ENCODE peak calls at places on chromosome 13, in ten cellular contexts. One of them, this sample, is unnamed.

GRCh38 chr13:76773695-76774094 is 112.5 kb downstream of the KCTD12 start:
- DNase-seq in transverse colon: no peak
- DNase-seq in heart left ventricle: no peak
- DNase-seq in lower leg skin: no peak
- DNase-seq in suprapubic skin: no peak
- DNase-seq in IMR-90: no peak
- DNase-seq in upper lobe of left lung: no peak
- DNase-seq in HCT116: no peak
- DNase-seq in esophagus squamous epithelium: no peak
- DNase-seq in right lobe of liver: no peak
- DNase-seq in this sample: no peak

GRCh38 chr13:32695602-32696250 is 109.5 kb downstream of the PDS5B start:
- DNase-seq in transverse colon: no peak
- DNase-seq in heart left ventricle: no peak
- DNase-seq in lower leg skin: no peak
- DNase-seq in suprapubic skin: no peak
- DNase-seq in IMR-90: peak
- DNase-seq in upper lobe of left lung: no peak
- DNase-seq in HCT116: no peak
- DNase-seq in esophagus squamous epithelium: no peak
- DNase-seq in right lobe of liver: no peak
- DNase-seq in this sample: no peak

GRCh38 chr13:74930402-74931165 is 551.4 kb downstream of the TBC1D4 start:
- DNase-seq in transverse colon: no peak
- DNase-seq in heart left ventricle: no peak
- DNase-seq in lower leg skin: peak
- DNase-seq in suprapubic skin: no peak
- DNase-seq in IMR-90: peak
- DNase-seq in upper lobe of left lung: no peak
- DNase-seq in HCT116: no peak
- DNase-seq in esophagus squamous epithelium: no peak
- DNase-seq in right lobe of liver: no peak
- DNase-seq in this sample: no peak

GRCh38 chr13:96072392-96072791 is 17.5 kb upstream of the HS6ST3 start:
- DNase-seq in transverse colon: no peak
- DNase-seq in heart left ventricle: no peak
- DNase-seq in lower leg skin: no peak
- DNase-seq in suprapubic skin: no peak
- DNase-seq in IMR-90: no peak
- DNase-seq in upper lobe of left lung: no peak
- DNase-seq in HCT116: no peak
- DNase-seq in esophagus squamous epithelium: no peak
- DNase-seq in right lobe of liver: no peak
- DNase-seq in this sample: no peak

GRCh38 chr13:85816413-85816812 is 17.2 kb upstream of the SLITRK6 start:
- DNase-seq in transverse colon: no peak
- DNase-seq in heart left ventricle: no peak
- DNase-seq in lower leg skin: no peak
- DNase-seq in suprapubic skin: no peak
- DNase-seq in IMR-90: no peak
- DNase-seq in upper lobe of left lung: no peak
- DNase-seq in HCT116: no peak
- DNase-seq in esophagus squamous epithelium: no peak
- DNase-seq in right lobe of liver: no peak
- DNase-seq in this sample: no peak

GRCh38 chr13:78430166-78430791 is 173.1 kb downstream of the POU4F1 start:
- DNase-seq in transverse colon: no peak
- DNase-seq in heart left ventricle: no peak
- DNase-seq in lower leg skin: no peak
- DNase-seq in suprapubic skin: no peak
- DNase-seq in IMR-90: no peak
- DNase-seq in upper lobe of left lung: no peak
- DNase-seq in HCT116: no peak
- DNase-seq in esophagus squamous epithelium: no peak
- DNase-seq in right lobe of liver: no peak
- DNase-seq in this sample: no peak

GRCh38 chr13:47679391-47679790 is 321.7 kb downstream of the SUCLA2 start:
- DNase-seq in transverse colon: no peak
- DNase-seq in heart left ventricle: no peak
- DNase-seq in lower leg skin: no peak
- DNase-seq in suprapubic skin: no peak
- DNase-seq in IMR-90: peak
- DNase-seq in upper lobe of left lung: no peak
- DNase-seq in HCT116: no peak
- DNase-seq in esophagus squamous epithelium: no peak
- DNase-seq in right lobe of liver: no peak
- DNase-seq in this sample: no peak

GRCh38 chr13:36344886-36345437 is 1.2 kb downstream of the SPART start:
- DNase-seq in transverse colon: no peak
- DNase-seq in heart left ventricle: no peak
- DNase-seq in lower leg skin: no peak
- DNase-seq in suprapubic skin: no peak
- DNase-seq in IMR-90: no peak
- DNase-seq in upper lobe of left lung: no peak
- DNase-seq in HCT116: no peak
- DNase-seq in esophagus squamous epithelium: no peak
- DNase-seq in right lobe of liver: no peak
- DNase-seq in this sample: peak

GRCh38 chr13:55661505-55661904 is 1479.2 kb upstream of the PRR20A start:
- DNase-seq in transverse colon: no peak
- DNase-seq in heart left ventricle: no peak
- DNase-seq in lower leg skin: no peak
- DNase-seq in suprapubic skin: no peak
- DNase-seq in IMR-90: no peak
- DNase-seq in upper lobe of left lung: no peak
- DNase-seq in HCT116: no peak
- DNase-seq in esophagus squamous epithelium: no peak
- DNase-seq in right lobe of liver: no peak
- DNase-seq in this sample: no peak
- H3K4me3 ChIP-seq in transverse colon: no peak
- H3K4me3 ChIP-seq in heart left ventricle: no peak
- H3K4me3 ChIP-seq in lower leg skin: no peak
- H3K4me3 ChIP-seq in suprapubic skin: no peak
- H3K4me3 ChIP-seq in IMR-90: no peak
- H3K4me3 ChIP-seq in upper lobe of left lung: no peak
- H3K4me3 ChIP-seq in HCT116: no peak
- H3K4me3 ChIP-seq in esophagus squamous epithelium: no peak
- H3K4me3 ChIP-seq in right lobe of liver: no peak
- H3K4me3 ChIP-seq in this sample: no peak

GRCh38 chr13:20702530-20702929 is 969 bp upstream of the IL17D start:
- DNase-seq in transverse colon: no peak
- DNase-seq in heart left ventricle: no peak
- DNase-seq in lower leg skin: no peak
- DNase-seq in suprapubic skin: no peak
- DNase-seq in IMR-90: peak
- DNase-seq in upper lobe of left lung: no peak
- DNase-seq in HCT116: no peak
- DNase-seq in esophagus squamous epithelium: no peak
- DNase-seq in right lobe of liver: no peak
- DNase-seq in this sample: no peak

GRCh38 chr13:20704459-20705069 is 1.1 kb downstream of the IL17D start:
- DNase-seq in transverse colon: no peak
- DNase-seq in heart left ventricle: no peak
- DNase-seq in lower leg skin: no peak
- DNase-seq in suprapubic skin: no peak
- DNase-seq in IMR-90: no peak
- DNase-seq in upper lobe of left lung: no peak
- DNase-seq in HCT116: no peak
- DNase-seq in esophagus squamous epithelium: no peak
- DNase-seq in right lobe of liver: no peak
- DNase-seq in this sample: no peak

GRCh38 chr13:20702945-20703784 is at the start of gene IL17D:
- DNase-seq in transverse colon: peak
- DNase-seq in heart left ventricle: no peak
- DNase-seq in lower leg skin: no peak
- DNase-seq in suprapubic skin: no peak
- DNase-seq in IMR-90: no peak
- DNase-seq in upper lobe of left lung: no peak
- DNase-seq in HCT116: no peak
- DNase-seq in esophagus squamous epithelium: no peak
- DNase-seq in right lobe of liver: no peak
- DNase-seq in this sample: no peak

GRCh38 chr13:20706661-20707060 is 3.2 kb downstream of the IL17D start:
- DNase-seq in transverse colon: no peak
- DNase-seq in heart left ventricle: no peak
- DNase-seq in lower leg skin: no peak
- DNase-seq in suprapubic skin: no peak
- DNase-seq in IMR-90: no peak
- DNase-seq in upper lobe of left lung: no peak
- DNase-seq in HCT116: no peak
- DNase-seq in esophagus squamous epithelium: no peak
- DNase-seq in right lobe of liver: no peak
- DNase-seq in this sample: no peak

DNA sequence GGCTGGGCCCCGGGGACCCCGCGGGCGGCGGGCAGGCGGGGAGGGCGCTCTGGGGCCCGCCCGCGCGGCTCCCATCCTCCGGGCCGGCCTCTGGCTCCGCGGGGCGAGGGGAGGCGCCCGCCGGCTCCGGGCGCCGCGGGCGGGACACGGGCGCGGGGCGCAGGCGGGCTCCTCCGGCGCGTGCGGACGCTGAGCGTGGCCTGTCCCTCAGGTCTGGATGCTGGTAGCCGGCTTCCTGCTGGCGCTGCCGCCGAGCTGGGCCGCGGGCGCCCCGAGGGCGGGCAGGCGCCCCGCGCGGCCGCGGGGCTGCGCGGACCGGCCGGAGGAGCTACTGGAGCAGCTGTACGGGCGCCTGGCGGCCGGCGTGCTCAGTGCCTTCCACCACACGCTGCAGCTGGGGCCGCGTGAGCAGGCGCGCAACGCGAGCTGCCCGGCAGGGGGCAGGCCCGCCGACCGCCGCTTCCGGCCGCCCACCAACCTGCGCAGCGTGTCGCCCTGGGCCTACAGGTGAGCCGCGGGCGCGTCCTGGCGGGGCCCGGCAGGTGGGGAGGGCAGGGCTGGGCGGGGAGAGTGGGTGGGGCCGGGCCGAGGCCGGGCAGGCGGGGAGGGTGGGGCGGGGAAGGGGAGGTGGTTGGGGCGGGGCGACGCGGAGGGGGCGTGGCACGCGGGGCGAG is 423 bp downstream of the IL17D start:
- DNase-seq in transverse colon: peak
- DNase-seq in heart left ventricle: peak
- DNase-seq in lower leg skin: no peak
- DNase-seq in suprapubic skin: no peak
- DNase-seq in IMR-90: peak
- DNase-seq in upper lobe of left lung: peak
- DNase-seq in HCT116: peak
- DNase-seq in esophagus squamous epithelium: peak
- DNase-seq in right lobe of liver: peak
- DNase-seq in this sample: peak
- TF ChIP-seq POLR2A in transverse colon: no peak
- TF ChIP-seq POLR2A in heart left ventricle: no peak
- TF ChIP-seq POLR2A in lower leg skin: no peak
- TF ChIP-seq POLR2A in suprapubic skin: no peak
- TF ChIP-seq POLR2A in IMR-90: peak
- TF ChIP-seq POLR2A in upper lobe of left lung: no peak
- TF ChIP-seq POLR2A in HCT116: no peak
- TF ChIP-seq POLR2A in esophagus squamous epithelium: no peak
- TF ChIP-seq POLR2A in right lobe of liver: peak
- TF ChIP-seq POLR2A in this sample: peak

GRCh38 chr13:42038661-42039456 is 9.6 kb upstream of the DGKH start:
- DNase-seq in transverse colon: no peak
- DNase-seq in heart left ventricle: no peak
- DNase-seq in lower leg skin: no peak
- DNase-seq in suprapubic skin: no peak
- DNase-seq in IMR-90: peak
- DNase-seq in upper lobe of left lung: no peak
- DNase-seq in HCT116: no peak
- DNase-seq in esophagus squamous epithelium: no peak
- DNase-seq in right lobe of liver: no peak
- DNase-seq in this sample: no peak

GRCh38 chr13:42041017-42041683 is 7.3 kb upstream of the DGKH start:
- DNase-seq in transverse colon: peak
- DNase-seq in heart left ventricle: peak
- DNase-seq in lower leg skin: peak
- DNase-seq in suprapubic skin: no peak
- DNase-seq in IMR-90: peak
- DNase-seq in upper lobe of left lung: peak
- DNase-seq in HCT116: peak
- DNase-seq in esophagus squamous epithelium: no peak
- DNase-seq in right lobe of liver: peak
- DNase-seq in this sample: peak

GRCh38 chr13:42039946-42040729 is 8.3 kb upstream of the DGKH start:
- DNase-seq in transverse colon: peak
- DNase-seq in heart left ventricle: peak
- DNase-seq in lower leg skin: peak
- DNase-seq in suprapubic skin: peak
- DNase-seq in IMR-90: peak
- DNase-seq in upper lobe of left lung: peak
- DNase-seq in HCT116: peak
- DNase-seq in esophagus squamous epithelium: peak
- DNase-seq in right lobe of liver: peak
- DNase-seq in this sample: peak

GRCh38 chr13:42040730-42041016 is 7.8 kb upstream of the DGKH start:
- DNase-seq in transverse colon: no peak
- DNase-seq in heart left ventricle: no peak
- DNase-seq in lower leg skin: no peak
- DNase-seq in suprapubic skin: no peak
- DNase-seq in IMR-90: no peak
- DNase-seq in upper lobe of left lung: no peak
- DNase-seq in HCT116: no peak
- DNase-seq in esophagus squamous epithelium: no peak
- DNase-seq in right lobe of liver: no peak
- DNase-seq in this sample: no peak

DNA sequence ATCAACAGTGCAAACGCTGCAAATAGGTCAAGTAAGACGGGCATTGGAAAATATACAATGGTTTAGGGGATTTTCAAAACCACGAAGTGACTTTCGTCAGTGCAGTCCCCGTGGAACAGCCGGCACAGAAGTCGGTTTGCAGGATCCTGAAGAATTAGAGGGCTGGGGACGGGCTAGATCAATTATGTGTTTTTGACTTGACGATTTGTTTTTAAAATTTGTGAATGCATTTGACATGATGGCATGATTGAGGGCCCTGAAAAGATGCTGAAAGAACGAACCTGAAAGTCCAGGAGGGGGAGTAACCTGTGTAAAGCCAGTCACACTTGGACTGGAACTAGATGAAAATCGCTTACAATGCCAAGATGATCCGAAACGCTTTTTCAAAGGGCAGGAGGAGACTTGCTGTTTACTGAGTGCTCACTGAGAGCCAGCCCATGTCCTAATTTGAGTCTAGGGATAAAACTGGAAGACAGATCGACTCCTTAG is 8.9 kb upstream of the DGKH start:
- DNase-seq in transverse colon: no peak
- DNase-seq in heart left ventricle: no peak
- DNase-seq in lower leg skin: no peak
- DNase-seq in suprapubic skin: no peak
- DNase-seq in IMR-90: no peak
- DNase-seq in upper lobe of left lung: no peak
- DNase-seq in HCT116: peak
- DNase-seq in esophagus squamous epithelium: no peak
- DNase-seq in right lobe of liver: no peak
- DNase-seq in this sample: no peak
- H3K4me3 ChIP-seq in transverse colon: peak
- H3K4me3 ChIP-seq in heart left ventricle: peak
- H3K4me3 ChIP-seq in lower leg skin: peak
- H3K4me3 ChIP-seq in suprapubic skin: peak
- H3K4me3 ChIP-seq in IMR-90: peak
- H3K4me3 ChIP-seq in upper lobe of left lung: peak
- H3K4me3 ChIP-seq in HCT116: peak
- H3K4me3 ChIP-seq in esophagus squamous epithelium: peak
- H3K4me3 ChIP-seq in right lobe of liver: peak
- H3K4me3 ChIP-seq in this sample: peak

GRCh38 chr13:110135977-110136597 is 170.9 kb downstream of the COL4A1 start:
- DNase-seq in transverse colon: no peak
- DNase-seq in heart left ventricle: no peak
- DNase-seq in lower leg skin: peak
- DNase-seq in suprapubic skin: no peak
- DNase-seq in IMR-90: no peak
- DNase-seq in upper lobe of left lung: no peak
- DNase-seq in HCT116: no peak
- DNase-seq in esophagus squamous epithelium: no peak
- DNase-seq in right lobe of liver: no peak
- DNase-seq in this sample: no peak

GRCh38 chr13:110132178-110132975 is 174.6 kb downstream of the COL4A1 start:
- DNase-seq in transverse colon: no peak
- DNase-seq in heart left ventricle: no peak
- DNase-seq in lower leg skin: peak
- DNase-seq in suprapubic skin: no peak
- DNase-seq in IMR-90: peak
- DNase-seq in upper lobe of left lung: no peak
- DNase-seq in HCT116: no peak
- DNase-seq in esophagus squamous epithelium: no peak
- DNase-seq in right lobe of liver: no peak
- DNase-seq in this sample: no peak

GRCh38 chr13:110136660-110137585 is 170.0 kb downstream of the COL4A1 start:
- DNase-seq in transverse colon: no peak
- DNase-seq in heart left ventricle: peak
- DNase-seq in lower leg skin: peak
- DNase-seq in suprapubic skin: no peak
- DNase-seq in IMR-90: no peak
- DNase-seq in upper lobe of left lung: no peak
- DNase-seq in HCT116: no peak
- DNase-seq in esophagus squamous epithelium: no peak
- DNase-seq in right lobe of liver: no peak
- DNase-seq in this sample: no peak

GRCh38 chr13:110133425-110134235 is 173.3 kb downstream of the COL4A1 start:
- DNase-seq in transverse colon: no peak
- DNase-seq in heart left ventricle: no peak
- DNase-seq in lower leg skin: no peak
- DNase-seq in suprapubic skin: no peak
- DNase-seq in IMR-90: no peak
- DNase-seq in upper lobe of left lung: no peak
- DNase-seq in HCT116: no peak
- DNase-seq in esophagus squamous epithelium: no peak
- DNase-seq in right lobe of liver: no peak
- DNase-seq in this sample: no peak

DNA sequence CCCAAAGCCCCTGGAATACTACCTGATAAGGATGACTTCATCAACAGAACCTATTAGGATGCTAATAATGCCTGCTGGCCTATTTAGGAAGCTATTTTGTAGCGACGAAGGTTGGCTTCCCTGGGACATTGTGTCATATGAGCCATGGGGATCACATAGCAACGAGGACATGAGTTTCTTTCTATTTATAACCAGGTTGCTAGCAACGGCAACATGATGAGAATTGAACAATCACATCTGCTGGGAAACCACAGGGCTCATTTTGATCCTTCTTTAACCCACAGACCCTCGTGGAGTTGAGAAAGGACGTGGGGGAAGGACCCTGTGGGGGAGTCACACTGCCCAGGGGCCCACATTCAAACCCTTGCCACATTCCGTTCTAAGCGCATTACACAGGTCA is 172.2 kb downstream of the COL4A1 start:
- DNase-seq in transverse colon: no peak
- DNase-seq in heart left ventricle: peak
- DNase-seq in lower leg skin: peak
- DNase-seq in suprapubic skin: no peak
- DNase-seq in IMR-90: no peak
- DNase-seq in upper lobe of left lung: no peak
- DNase-seq in HCT116: no peak
- DNase-seq in esophagus squamous epithelium: no peak
- DNase-seq in right lobe of liver: no peak
- DNase-seq in this sample: no peak
- TF ChIP-seq POLR2A in transverse colon: no peak
- TF ChIP-seq POLR2A in heart left ventricle: no peak
- TF ChIP-seq POLR2A in lower leg skin: no peak
- TF ChIP-seq POLR2A in suprapubic skin: no peak
- TF ChIP-seq POLR2A in IMR-90: no peak
- TF ChIP-seq POLR2A in upper lobe of left lung: no peak
- TF ChIP-seq POLR2A in HCT116: no peak
- TF ChIP-seq POLR2A in esophagus squamous epithelium: no peak
- TF ChIP-seq POLR2A in right lobe of liver: no peak
- TF ChIP-seq POLR2A in this sample: no peak

This sample was measured in adrenal gland.